ENCODE peak calls at places on chromosomes 5 and 9, in six cellular contexts. C is H1, B is neuronal stem cell, U is H9, V is IMR-90, T is mesenchymal stem cell. O is an unnamed sample.

GRCh38 chr9:7154650-7155049 is 396.9 kb downstream of the KDM4C start:
- DNase-seq in C (no peak), B (no peak), U (no peak), V (no peak), T (no peak), O (no peak)

GRCh38 chr5:4207456-4207855 is 611.8 kb downstream of the IRX1 start:
- DNase-seq in C (no peak), B (no peak), U (no peak), V (no peak), T (no peak), O (no peak)

GRCh38 chr5:3179220-3179619 is 416.4 kb upstream of the IRX1 start:
- DNase-seq in C (no peak), B (no peak), U (peak; percentile 68), V (no peak), T (no peak), O (peak; percentile 47)

GRCh38 chr9:135536166-135536565 is 9.8 kb upstream of the OBP2A start:
- DNase-seq in C (no peak), B (no peak), U (no peak), V (peak; percentile 34), T (peak; percentile 22), O (no peak)

GRCh38 chr9:130040901-130041647 is 1.9 kb downstream of the FNBP1 start:
- DNase-seq in C (no peak), B (no peak), U (no peak), V (no peak), T (no peak), O (no peak)

GRCh38 chr9:76321185-76321828 is 72.9 kb downstream of the RFK start:
- DNase-seq in C (no peak), B (no peak), U (no peak), V (peak; percentile 89), T (peak; percentile 65), O (peak; percentile 69)

GRCh38 chr5:111748304-111748763 is 8.7 kb downstream of the NREP start:
- DNase-seq in C (no peak), B (no peak), U (no peak), V (peak; percentile 91), T (peak; percentile 85), O (no peak)

GRCh38 chr9:33133186-33133585 is 34.0 kb downstream of the B4GALT1 start:
- DNase-seq in C (no peak), B (no peak), U (no peak), V (no peak), T (no peak), O (no peak)

GRCh38 chr5:9888517-9888916 is 258.4 kb upstream of the TAS2R1 start:
- DNase-seq in C (no peak), B (no peak), U (no peak), V (peak; percentile 96), T (peak; percentile 92), O (no peak)

GRCh38 chr9:75866273-75866871 is 24.1 kb upstream of the PCSK5 start:
- DNase-seq in C (peak; percentile 64), B (peak; percentile 63), U (no peak), V (peak; percentile 44), T (peak; percentile 49), O (peak; percentile 61)

GRCh38 chr5:173646684-173647083 is 30.2 kb upstream of the BOD1 start:
- DNase-seq in C (no peak), B (no peak), U (no peak), V (no peak), T (no peak), O (no peak)

GRCh38 chr5:1268666-1269065 is 26.2 kb downstream of the TERT start:
- DNase-seq in C (no peak), B (no peak), U (no peak), V (no peak), T (no peak), O (no peak)

GRCh38 chr5:67050635-67051034 is 146.0 kb downstream of the CD180 start:
- DNase-seq in C (no peak), B (no peak), U (no peak), V (no peak), T (no peak), O (no peak)

GRCh38 chr9:132231019-132231701 is 69.3 kb downstream of the NTNG2 start:
- DNase-seq in C (no peak), B (no peak), U (no peak), V (no peak), T (no peak), O (no peak)

GRCh38 chr5:54930736-54931135 is 54.7 kb downstream of the ESM1 start:
- DNase-seq in C (no peak), B (no peak), U (no peak), V (no peak), T (no peak), O (no peak)

GRCh38 chr9:76607730-76608475 is 148.9 kb downstream of the GCNT1 start:
- DNase-seq in C (no peak), B (no peak), U (no peak), V (no peak), T (no peak), O (no peak)

GRCh38 chr9:81213456-81213855 is 475.9 kb downstream of the TLE1 start:
- DNase-seq in C (no peak), B (no peak), U (no peak), V (no peak), T (no peak), O (no peak)

GRCh38 chr9:125851971-125852370 is 104.8 kb downstream of the PBX3 start:
- DNase-seq in C (no peak), B (no peak), U (no peak), V (no peak), T (no peak), O (no peak)

GRCh38 chr9:136645903-136646754 is 16.6 kb upstream of the EGFL7 start:
- DNase-seq in C (peak; percentile 48), B (no peak), U (no peak), V (no peak), T (no peak), O (no peak)

GRCh38 chr9:133406039-133406438 is 11.8 kb downstream of the REXO4 start:
- DNase-seq in C (no peak), B (no peak), U (no peak), V (no peak), T (no peak), O (no peak)

GRCh38 chr9:14992025-14992424 is 81.8 kb upstream of the FREM1 start:
- DNase-seq in C (no peak), B (no peak), U (no peak), V (no peak), T (no peak), O (no peak)

GRCh38 chr9:137429974-137430722 is 7.0 kb downstream of the NOXA1 start:
- DNase-seq in C (peak; percentile 80), B (no peak), U (peak; percentile 69), V (no peak), T (no peak), O (no peak)

GRCh38 chr9:36136894-36137391 is 410 bp downstream of the GLIPR2 start:
- DNase-seq in C (peak; percentile 66), B (no peak), U (no peak), V (no peak), T (no peak), O (peak; percentile 44)

GRCh38 chr9:127214421-127215265 is 49.9 kb upstream of the GARNL3 start:
- DNase-seq in C (peak; percentile 75), B (peak; percentile 45), U (peak; percentile 72), V (peak; percentile 89), T (peak; percentile 51), O (peak; percentile 68)

GRCh38 chr5:157560560-157560959 is 15.0 kb downstream of the ADAM19 start:
- DNase-seq in C (no peak), B (no peak), U (no peak), V (peak; percentile 65), T (no peak), O (no peak)

GRCh38 chr9:82242285-82242963 is 253.9 kb downstream of the SPATA31D1 start:
- DNase-seq in C (no peak), B (no peak), U (no peak), V (no peak), T (no peak), O (no peak)

GRCh38 chr9:109779711-109780452 is at the start of gene PALM2AKAP2:
- DNase-seq in C (peak; percentile 82), B (peak; percentile 74), U (peak; percentile 68), V (peak; percentile 68), T (peak; percentile 79), O (peak; percentile 81)

GRCh38 chr5:145774442-145774841 is 60.7 kb downstream of the PRELID2 start:
- DNase-seq in C (no peak), B (no peak), U (no peak), V (no peak), T (no peak), O (peak; percentile 68)

GRCh38 chr5:144368556-144368955 is 197.9 kb downstream of the KCTD16 start:
- DNase-seq in C (no peak), B (no peak), U (no peak), V (peak; percentile 62), T (peak; percentile 34), O (no peak)

GRCh38 chr5:78964889-78965288 is 20.2 kb downstream of the ARSB start:
- DNase-seq in C (no peak), B (peak; percentile 21), U (no peak), V (peak; percentile 83), T (peak; percentile 79), O (peak; percentile 74)

GRCh38 chr9:130555968-130556367 is 23.4 kb upstream of the FUBP3 start:
- DNase-seq in C (no peak), B (no peak), U (no peak), V (no peak), T (no peak), O (no peak)

DNA sequence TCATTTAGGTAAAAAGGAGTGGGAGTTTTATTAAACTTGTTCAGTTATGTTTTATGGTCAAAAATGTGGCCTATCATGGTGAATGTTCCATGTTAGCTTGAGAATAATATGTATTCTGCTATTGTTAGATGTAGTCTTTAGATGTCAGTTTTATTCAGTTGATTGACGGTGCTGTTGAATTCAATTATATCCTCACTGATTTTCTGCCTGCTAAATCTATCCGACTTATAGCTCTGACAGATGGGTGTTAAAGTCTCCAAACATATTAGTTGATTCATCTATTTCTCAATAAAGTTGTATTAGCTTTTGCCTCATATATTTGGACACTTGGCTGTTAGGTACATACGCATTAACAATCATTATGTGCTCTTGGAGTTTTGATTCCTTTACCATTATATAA is 49.0 kb upstream of the ALDH1A1 start:
- DNase-seq in C (no peak), B (no peak), U (no peak), V (no peak), T (no peak), O (no peak)
- H3K9ac ChIP-seq in C (no peak overlapping the region), B (no peak overlapping the region), U (no peak overlapping the region), V (no peak overlapping the region), T (no peak overlapping the region), O (no peak overlapping the region)

GRCh38 chr9:120985759-120986353 is 59.3 kb upstream of the TRAF1 start:
- DNase-seq in C (no peak), B (peak; percentile 41), U (no peak), V (peak; percentile 79), T (peak; percentile 74), O (peak; percentile 85)
- H2BK15ac ChIP-seq in C (no peak overlapping the region), B (no peak overlapping the region), U (no peak overlapping the region), V (no peak overlapping the region), T (no peak overlapping the region), O (no peak overlapping the region)

GRCh38 chr5:179166886-179167841 is 107.0 kb downstream of the ZNF354C start:
- DNase-seq in C (peak; percentile 92), B (peak; percentile 61), U (peak; percentile 71), V (peak; percentile 27), T (peak; percentile 39), O (peak; percentile 50)
- H3K9ac ChIP-seq in C (no peak overlapping the region), B (peak overlapping the region; percentile 3), U (no peak overlapping the region), V (peak overlapping the region; percentile 17), T (peak overlapping the region; percentile 72), O (peak overlapping the region; percentile 54)

DNA sequence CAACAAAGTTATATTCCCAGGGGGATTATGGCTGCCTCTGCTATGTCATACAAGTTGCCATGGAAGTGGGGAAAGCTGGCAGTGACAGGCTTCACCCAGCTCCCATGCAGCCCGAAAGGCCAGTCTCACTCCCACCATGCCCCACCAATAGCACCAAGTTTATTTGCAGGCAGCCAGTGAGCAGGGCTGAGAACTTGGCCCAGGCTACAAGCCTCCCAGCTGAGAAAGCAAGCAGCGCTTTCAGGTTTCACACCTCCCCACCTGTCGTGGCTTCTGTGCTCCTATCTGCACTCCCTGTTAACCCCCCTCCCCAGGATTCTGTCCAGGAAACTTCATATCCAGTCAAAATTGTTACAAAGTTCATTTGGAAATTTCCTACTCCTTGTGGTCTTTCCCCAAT is 155.0 kb downstream of the SAXO1 start:
- DNase-seq in C (no peak), B (no peak), U (no peak), V (no peak), T (no peak), O (no peak)
- H2BK15ac ChIP-seq in C (no peak overlapping the region), B (no peak overlapping the region), U (no peak overlapping the region), V (no peak overlapping the region), T (no peak overlapping the region), O (no peak overlapping the region)